ENCODE peak calls at places on chromosome 7, in nine cellular contexts. F is nucleus accumbens; W is neural crest cell; P is HT1080; Z is GM23248; S is aorta; E is T-helper 17 cell; Q is stimulated activated CD8-positive, alpha-beta memory T cell treated with anti-CD3 and anti-CD28 coated beads, Interleukin-7, amount 100 ng/mL, for 24 hours; O is naive B cell. N is an unnamed sample.

GRCh38 chr7:55147101-55147500 is 128.3 kb downstream of the EGFR start:
- DNase-seq in E (no peak), F (no peak), P (no peak), W (no peak), Z (no peak), S (no peak), O (no peak), Q (no peak), N (no peak)

GRCh38 chr7:41573017-41573416 is 129.9 kb downstream of the INHBA start:
- DNase-seq in F (no peak), E (no peak), O (no peak), Z (peak; percentile 49), S (no peak), P (peak; percentile 48), Q (no peak), W (no peak), N (no peak)

GRCh38 chr7:507623-508305 is 11.9 kb downstream of the PDGFA start:
- DNase-seq in W (no peak), O (no peak), Q (no peak), F (no peak), S (peak; percentile 51), P (no peak), Z (no peak), E (no peak), N (peak; percentile 17)

GRCh38 chr7:87600130-87601124 is at the start of gene ABCB1:
- DNase-seq in P (no peak), F (peak; percentile 4), Z (peak; percentile 79), S (peak; percentile 82), Q (peak; percentile 8), E (peak; percentile 10), O (peak; percentile 47), W (peak; percentile 52), N (peak; percentile 45)

GRCh38 chr7:2953588-2954407 is 89.9 kb downstream of the CARD11 start:
- DNase-seq in O (no peak), F (no peak), P (no peak), S (peak; percentile 45), W (no peak), E (no peak), Q (no peak), Z (no peak), N (no peak)

GRCh38 chr7:140003913-140004382 is 58.8 kb downstream of the PARP12 start:
- DNase-seq in P (peak; percentile 59), Q (no peak), W (peak; percentile 51), F (no peak), E (no peak), O (peak; percentile 34), S (no peak), Z (peak; percentile 82), N (no peak)

GRCh38 chr7:2968616-2969397 is 74.9 kb downstream of the CARD11 start:
- DNase-seq in O (no peak), Z (no peak), Q (no peak), E (no peak), F (no peak), W (peak; percentile 15), P (no peak), S (no peak), N (no peak)

GRCh38 chr7:32239764-32240163 is 169.6 kb upstream of the PDE1C start:
- DNase-seq in E (no peak), Q (no peak), W (no peak), Z (no peak), S (no peak), P (no peak), F (no peak), O (no peak), N (no peak)

GRCh38 chr7:135716677-135717238 is 11.2 kb downstream of the SLC13A4 start:
- DNase-seq in S (no peak), P (peak; percentile 83), E (no peak), Z (peak; percentile 87), W (no peak), F (no peak), Q (no peak), O (no peak), N (no peak)

GRCh38 chr7:98640375-98640774 is 23.3 kb downstream of the NPTX2 start:
- DNase-seq in S (peak; percentile 35), O (no peak), Z (no peak), E (no peak), Q (no peak), W (no peak), P (no peak), F (no peak), N (no peak)

GRCh38 chr7:45721949-45722598 is 147.9 kb downstream of the ADCY1 start:
- DNase-seq in E (no peak), F (no peak), P (no peak), W (no peak), O (no peak), Z (no peak), S (no peak), Q (no peak), N (no peak)

GRCh38 chr7:23020742-23021401 is 6.9 kb upstream of the HYCC1 start:
- DNase-seq in E (no peak), P (peak; percentile 97), O (no peak), Q (no peak), F (no peak), W (no peak), Z (peak; percentile 89), S (peak; percentile 77), N (peak; percentile 29)

GRCh38 chr7:42186181-42186580 is 50.8 kb downstream of the GLI3 start:
- DNase-seq in O (no peak), E (no peak), S (no peak), Q (no peak), W (peak; percentile 16), P (no peak), Z (no peak), F (no peak), N (no peak)

GRCh38 chr7:42254217-42254616 is 17.2 kb upstream of the GLI3 start:
- DNase-seq in S (no peak), W (no peak), P (no peak), E (no peak), O (no peak), F (no peak), Z (peak; percentile 92), Q (no peak), N (no peak)

GRCh38 chr7:41987-42386 is 150.4 kb upstream of the FAM20C start:
- DNase-seq in W (no peak), P (no peak), S (no peak), E (no peak), Z (peak; percentile 59), O (no peak), F (no peak), Q (no peak), N (no peak)

GRCh38 chr7:37400022-37400421 is 48.6 kb downstream of the ELMO1 start:
- DNase-seq in Q (no peak), S (no peak), W (no peak), P (no peak), Z (no peak), O (no peak), E (no peak), F (no peak), N (no peak)

GRCh38 chr7:1823376-1824150 is 153.5 kb downstream of the ELFN1 start:
- DNase-seq in Q (no peak), P (no peak), W (no peak), F (no peak), Z (no peak), O (no peak), E (no peak), S (peak; percentile 72), N (no peak)

GRCh38 chr7:90412458-90413184 is 9.4 kb downstream of the CLDN12 start:
- DNase-seq in P (peak; percentile 20), W (no peak), Q (no peak), F (no peak), O (peak; percentile 6), S (no peak), E (no peak), Z (peak; percentile 20), N (no peak)

GRCh38 chr7:69708857-69709256 is 110.6 kb downstream of the AUTS2 start:
- DNase-seq in Q (no peak), P (no peak), E (no peak), Z (peak; percentile 26), O (no peak), S (no peak), F (no peak), W (no peak), N (no peak)

GRCh38 chr7:70700055-70700934 is 431.6 kb upstream of the GALNT17 start:
- DNase-seq in S (no peak), W (no peak), O (no peak), F (no peak), E (no peak), Z (no peak), P (no peak), Q (no peak), N (no peak)

GRCh38 chr7:127655720-127656119 is 3.7 kb downstream of the SND1 start:
- DNase-seq in Q (no peak), F (no peak), P (no peak), Z (no peak), S (no peak), W (no peak), O (no peak), E (no peak), N (no peak)

GRCh38 chr7:107982463-107982862 is 20.5 kb downstream of the LAMB1 start:
- DNase-seq in P (no peak), S (no peak), W (no peak), F (no peak), O (no peak), Q (no peak), Z (no peak), E (no peak), N (no peak)

GRCh38 chr7:157890921-157891401 is 554.2 kb downstream of the DNAJB6 start:
- DNase-seq in S (peak; percentile 53), W (no peak), P (no peak), Z (no peak), E (no peak), Q (no peak), F (no peak), O (no peak), N (no peak)

GRCh38 chr7:144824360-144824759 is 11.5 kb downstream of the TPK1 start:
- DNase-seq in E (no peak), S (no peak), Z (peak; percentile 89), Q (no peak), O (no peak), F (no peak), W (no peak), P (peak; percentile 71), N (no peak)

GRCh38 chr7:33996899-33997298 is 91.6 kb downstream of the BMPER start:
- DNase-seq in E (no peak), O (no peak), Z (no peak), F (no peak), S (no peak), P (peak; percentile 20), W (no peak), Q (no peak), N (no peak)